ENCODE peak calls at places on chromosomes 6 and 20, in seven cellular contexts. One of them, this sample, is unnamed.

GRCh38 chr20:64077094-64077493 is 2.2 kb downstream of the RGS19 start:
- DNase-seq in A549: no peak
- DNase-seq in foreskin fibroblast: no peak
- DNase-seq in GM20000: peak
- DNase-seq in body of pancreas: no peak
- DNase-seq in mammary epithelial cell: no peak
- DNase-seq in ovary: no peak
- DNase-seq in this sample: no peak

GRCh38 chr6:45947807-45948206 is 67.9 kb downstream of the CLIC5 start:
- DNase-seq in A549: no peak
- DNase-seq in foreskin fibroblast: no peak
- DNase-seq in GM20000: no peak
- DNase-seq in body of pancreas: no peak
- DNase-seq in mammary epithelial cell: no peak
- DNase-seq in ovary: no peak
- DNase-seq in this sample: no peak

GRCh38 chr20:32470025-32470861 is 112.1 kb downstream of the ASXL1 start:
- DNase-seq in A549: peak
- DNase-seq in foreskin fibroblast: peak
- DNase-seq in GM20000: peak
- DNase-seq in body of pancreas: peak
- DNase-seq in mammary epithelial cell: peak
- DNase-seq in ovary: peak
- DNase-seq in this sample: peak

GRCh38 chr6:126661646-126662045 is 321.7 kb downstream of the CENPW start:
- DNase-seq in A549: peak
- DNase-seq in foreskin fibroblast: peak
- DNase-seq in GM20000: no peak
- DNase-seq in body of pancreas: no peak
- DNase-seq in mammary epithelial cell: peak
- DNase-seq in ovary: no peak
- DNase-seq in this sample: no peak

GRCh38 chr20:41357424-41358163 is 9.0 kb downstream of the EMILIN3 start:
- DNase-seq in A549: no peak
- DNase-seq in foreskin fibroblast: no peak
- DNase-seq in GM20000: no peak
- DNase-seq in body of pancreas: no peak
- DNase-seq in mammary epithelial cell: no peak
- DNase-seq in ovary: no peak
- DNase-seq in this sample: no peak

GRCh38 chr20:64001607-64002011 is 20.7 kb downstream of the PRPF6 start:
- DNase-seq in A549: no peak
- DNase-seq in foreskin fibroblast: no peak
- DNase-seq in GM20000: no peak
- DNase-seq in body of pancreas: no peak
- DNase-seq in mammary epithelial cell: peak
- DNase-seq in ovary: no peak
- DNase-seq in this sample: no peak

GRCh38 chr6:166989427-166990034 is 9.7 kb upstream of the CEP43 start:
- DNase-seq in A549: peak
- DNase-seq in foreskin fibroblast: peak
- DNase-seq in GM20000: peak
- DNase-seq in body of pancreas: no peak
- DNase-seq in mammary epithelial cell: peak
- DNase-seq in ovary: no peak
- DNase-seq in this sample: peak

GRCh38 chr20:14925286-14925685 is 587.9 kb upstream of the FLRT3 start:
- DNase-seq in A549: no peak
- DNase-seq in foreskin fibroblast: peak
- DNase-seq in GM20000: no peak
- DNase-seq in body of pancreas: no peak
- DNase-seq in mammary epithelial cell: peak
- DNase-seq in ovary: no peak
- DNase-seq in this sample: no peak

GRCh38 chr20:34570859-34571306 is 12.4 kb downstream of the MAP1LC3A start:
- DNase-seq in A549: no peak
- DNase-seq in foreskin fibroblast: no peak
- DNase-seq in GM20000: no peak
- DNase-seq in body of pancreas: no peak
- DNase-seq in mammary epithelial cell: no peak
- DNase-seq in ovary: peak
- DNase-seq in this sample: no peak

GRCh38 chr6:94600648-94601047 is 976.7 kb upstream of the MANEA start:
- DNase-seq in A549: no peak
- DNase-seq in foreskin fibroblast: no peak
- DNase-seq in GM20000: no peak
- DNase-seq in body of pancreas: no peak
- DNase-seq in mammary epithelial cell: no peak
- DNase-seq in ovary: no peak
- DNase-seq in this sample: no peak

GRCh38 chr6:108170607-108171290 is 4.9 kb downstream of the NR2E1 start:
- DNase-seq in A549: no peak
- DNase-seq in foreskin fibroblast: no peak
- DNase-seq in GM20000: peak
- DNase-seq in body of pancreas: no peak
- DNase-seq in mammary epithelial cell: no peak
- DNase-seq in ovary: no peak
- DNase-seq in this sample: no peak

GRCh38 chr20:63694596-63695418 is 1.6 kb upstream of the TNFRSF6B start:
- DNase-seq in A549: no peak
- DNase-seq in foreskin fibroblast: no peak
- DNase-seq in GM20000: no peak
- DNase-seq in body of pancreas: peak
- DNase-seq in mammary epithelial cell: no peak
- DNase-seq in ovary: peak
- DNase-seq in this sample: no peak

GRCh38 chr6:19822134-19822533 is 15.0 kb upstream of the ID4 start:
- DNase-seq in A549: no peak
- DNase-seq in foreskin fibroblast: no peak
- DNase-seq in GM20000: no peak
- DNase-seq in body of pancreas: no peak
- DNase-seq in mammary epithelial cell: no peak
- DNase-seq in ovary: no peak
- DNase-seq in this sample: no peak

GRCh38 chr6:80211295-80211694 is 104.8 kb downstream of the BCKDHB start:
- DNase-seq in A549: no peak
- DNase-seq in foreskin fibroblast: no peak
- DNase-seq in GM20000: no peak
- DNase-seq in body of pancreas: no peak
- DNase-seq in mammary epithelial cell: peak
- DNase-seq in ovary: no peak
- DNase-seq in this sample: no peak

GRCh38 chr6:51182884-51183283 is 364.2 kb downstream of the TFAP2B start:
- DNase-seq in A549: no peak
- DNase-seq in foreskin fibroblast: no peak
- DNase-seq in GM20000: no peak
- DNase-seq in body of pancreas: no peak
- DNase-seq in mammary epithelial cell: no peak
- DNase-seq in ovary: no peak
- DNase-seq in this sample: no peak

DNA sequence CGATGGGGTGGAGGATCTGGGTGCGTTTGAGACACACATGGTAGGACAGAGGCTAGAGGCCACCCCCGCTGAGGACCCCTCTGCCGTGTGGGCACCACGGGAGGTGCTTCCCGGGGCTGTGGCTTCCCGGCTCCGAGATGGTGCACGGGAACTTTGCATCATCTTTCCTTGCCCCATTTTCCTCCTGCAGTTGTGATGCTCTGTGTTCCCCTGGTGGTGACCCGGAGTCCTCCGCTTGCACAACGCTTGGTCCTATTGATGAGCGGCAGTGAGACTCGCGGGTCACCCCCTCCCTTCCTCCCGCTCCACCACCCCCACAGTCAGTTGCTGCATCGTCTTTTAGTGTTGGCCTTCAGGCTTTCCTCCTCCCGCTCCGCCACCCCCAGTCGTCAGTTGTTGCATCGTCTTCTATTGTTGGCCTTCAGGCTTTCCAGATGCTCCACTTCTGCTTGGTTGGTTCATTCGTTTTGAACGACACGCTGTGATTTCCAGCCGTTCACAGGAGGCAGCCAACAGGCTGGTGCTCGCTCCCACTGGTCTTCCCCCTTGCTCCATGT is 37.3 kb downstream of the PYGB start:
- DNase-seq in A549: no peak
- DNase-seq in foreskin fibroblast: no peak
- DNase-seq in GM20000: no peak
- DNase-seq in body of pancreas: no peak
- DNase-seq in mammary epithelial cell: no peak
- DNase-seq in ovary: peak
- DNase-seq in this sample: peak
- TF ChIP-seq CTCF in A549: no peak
- TF ChIP-seq CTCF in foreskin fibroblast: no peak
- TF ChIP-seq CTCF in GM20000: no peak
- TF ChIP-seq CTCF in body of pancreas: no peak
- TF ChIP-seq CTCF in mammary epithelial cell: no peak
- TF ChIP-seq CTCF in ovary: no peak
- TF ChIP-seq CTCF in this sample: peak

GRCh38 chr20:45235995-45236394 is 14.8 kb downstream of the SEMG2 start:
- DNase-seq in A549: no peak
- DNase-seq in foreskin fibroblast: no peak
- DNase-seq in GM20000: no peak
- DNase-seq in body of pancreas: no peak
- DNase-seq in mammary epithelial cell: no peak
- DNase-seq in ovary: no peak
- DNase-seq in this sample: no peak
- TF ChIP-seq CTCF in A549: no peak
- TF ChIP-seq CTCF in foreskin fibroblast: peak
- TF ChIP-seq CTCF in GM20000: no peak
- TF ChIP-seq CTCF in body of pancreas: no peak
- TF ChIP-seq CTCF in mammary epithelial cell: peak
- TF ChIP-seq CTCF in ovary: no peak
- TF ChIP-seq CTCF in this sample: peak

DNA sequence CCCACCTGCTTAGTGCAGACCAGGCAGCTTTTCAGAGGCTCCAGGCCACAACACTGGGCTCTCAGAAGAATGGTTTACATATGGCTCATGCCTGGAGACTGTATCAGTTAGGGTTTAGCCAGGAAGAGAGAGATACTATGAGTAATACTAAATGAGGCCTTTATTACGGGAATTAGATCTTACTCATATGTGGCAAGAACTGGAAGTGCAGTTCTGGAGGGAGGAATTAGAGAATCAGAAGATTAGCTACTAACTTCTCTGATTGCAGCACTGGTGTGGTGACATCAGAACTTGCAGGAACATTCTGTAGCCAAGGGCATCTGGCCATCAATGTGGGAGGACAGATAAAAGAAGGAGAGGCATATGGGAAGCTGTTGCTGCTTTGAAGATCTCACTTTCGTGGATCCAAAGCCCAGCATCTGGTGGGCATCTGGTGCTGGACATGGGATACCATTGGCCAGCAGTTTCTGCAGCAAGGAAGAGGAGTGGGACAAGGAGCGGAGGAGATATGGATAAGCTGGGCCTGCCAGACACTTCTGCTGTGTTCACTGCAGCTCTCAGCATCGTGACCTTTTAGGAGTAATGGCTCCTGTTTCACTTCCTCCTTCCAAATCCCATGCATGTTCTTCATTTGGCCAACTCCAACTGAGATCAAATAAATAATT is 248.5 kb downstream of the BTBD3 start:
- DNase-seq in A549: no peak
- DNase-seq in foreskin fibroblast: peak
- DNase-seq in GM20000: no peak
- DNase-seq in body of pancreas: peak
- DNase-seq in mammary epithelial cell: peak
- DNase-seq in ovary: no peak
- DNase-seq in this sample: peak
- TF ChIP-seq CTCF in A549: no peak
- TF ChIP-seq CTCF in foreskin fibroblast: no peak
- TF ChIP-seq CTCF in GM20000: no peak
- TF ChIP-seq CTCF in body of pancreas: no peak
- TF ChIP-seq CTCF in mammary epithelial cell: peak
- TF ChIP-seq CTCF in ovary: no peak
- TF ChIP-seq CTCF in this sample: no peak

DNA sequence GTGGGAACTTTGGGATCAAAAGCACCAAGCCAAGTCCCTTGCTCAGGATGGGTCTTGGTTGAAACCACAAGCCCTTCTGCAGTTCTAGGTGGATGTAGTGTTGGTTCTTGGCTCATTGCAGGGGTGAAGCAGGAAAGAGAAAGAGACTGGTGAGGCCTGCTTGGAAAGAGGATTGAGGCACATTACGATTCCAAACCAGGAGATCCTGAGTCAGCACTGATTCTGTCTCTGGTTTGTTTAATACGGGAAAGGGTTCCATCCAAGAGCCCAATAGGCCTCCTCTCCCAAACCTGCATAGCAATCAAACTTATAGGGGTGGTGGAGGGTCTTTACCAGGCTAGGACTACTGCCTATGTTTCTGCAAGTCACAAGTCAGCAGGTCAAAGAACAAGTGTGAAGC is 24.3 kb downstream of the NSFL1C start:
- DNase-seq in A549: no peak
- DNase-seq in foreskin fibroblast: no peak
- DNase-seq in GM20000: no peak
- DNase-seq in body of pancreas: no peak
- DNase-seq in mammary epithelial cell: no peak
- DNase-seq in ovary: no peak
- DNase-seq in this sample: no peak
- TF ChIP-seq CTCF in A549: no peak
- TF ChIP-seq CTCF in foreskin fibroblast: no peak
- TF ChIP-seq CTCF in GM20000: no peak
- TF ChIP-seq CTCF in body of pancreas: no peak
- TF ChIP-seq CTCF in mammary epithelial cell: no peak
- TF ChIP-seq CTCF in ovary: no peak
- TF ChIP-seq CTCF in this sample: no peak

DNA sequence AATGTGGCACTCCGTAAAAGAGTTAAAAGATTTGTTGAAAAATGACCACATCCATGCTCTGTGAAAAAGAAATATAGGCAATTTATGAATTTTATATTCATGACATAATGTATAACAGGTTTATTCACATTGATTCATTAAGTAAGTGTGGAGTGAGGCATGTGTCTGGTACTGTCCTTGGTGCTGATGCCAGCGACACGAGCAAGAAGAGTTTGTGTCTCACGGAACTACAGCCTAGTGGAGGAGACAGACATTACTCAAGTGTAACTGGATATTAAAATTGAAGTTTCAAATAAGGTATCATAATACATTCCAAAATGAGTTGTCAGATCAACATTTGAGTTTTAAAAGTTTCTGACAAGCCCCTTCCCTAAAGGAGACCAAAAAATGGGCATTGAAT is 158.2 kb upstream of the PRND start:
- DNase-seq in A549: peak
- DNase-seq in foreskin fibroblast: peak
- DNase-seq in GM20000: no peak
- DNase-seq in body of pancreas: no peak
- DNase-seq in mammary epithelial cell: peak
- DNase-seq in ovary: no peak
- DNase-seq in this sample: no peak
- TF ChIP-seq CTCF in A549: no peak
- TF ChIP-seq CTCF in foreskin fibroblast: peak
- TF ChIP-seq CTCF in GM20000: no peak
- TF ChIP-seq CTCF in body of pancreas: no peak
- TF ChIP-seq CTCF in mammary epithelial cell: peak
- TF ChIP-seq CTCF in ovary: no peak
- TF ChIP-seq CTCF in this sample: no peak

GRCh38 chr6:116561377-116562018 is 7.9 kb downstream of the CALHM4 start:
- DNase-seq in A549: peak
- DNase-seq in foreskin fibroblast: peak
- DNase-seq in GM20000: peak
- DNase-seq in body of pancreas: peak
- DNase-seq in mammary epithelial cell: peak
- DNase-seq in ovary: peak
- DNase-seq in this sample: peak
- TF ChIP-seq CTCF in A549: peak
- TF ChIP-seq CTCF in foreskin fibroblast: peak
- TF ChIP-seq CTCF in GM20000: peak
- TF ChIP-seq CTCF in body of pancreas: peak
- TF ChIP-seq CTCF in mammary epithelial cell: peak
- TF ChIP-seq CTCF in ovary: peak
- TF ChIP-seq CTCF in this sample: peak

GRCh38 chr6:28558629-28559028 is 32.9 kb downstream of the GPX5 start:
- DNase-seq in A549: no peak
- DNase-seq in foreskin fibroblast: no peak
- DNase-seq in GM20000: no peak
- DNase-seq in body of pancreas: no peak
- DNase-seq in mammary epithelial cell: no peak
- DNase-seq in ovary: no peak
- DNase-seq in this sample: no peak
- TF ChIP-seq CTCF in A549: no peak
- TF ChIP-seq CTCF in foreskin fibroblast: no peak
- TF ChIP-seq CTCF in GM20000: no peak
- TF ChIP-seq CTCF in body of pancreas: no peak
- TF ChIP-seq CTCF in mammary epithelial cell: no peak
- TF ChIP-seq CTCF in ovary: no peak
- TF ChIP-seq CTCF in this sample: no peak